ENCODE peak calls at places on chromosomes 11 and 22, in four cellular contexts. Y, F, T and G are unnamed samples.
A peak's percentile ranks its signal among the peaks of the same experiment; 100 is the strongest.

GRCh38 chr22:37457093-37457893 is 28.9 kb downstream of the MFNG start:
- DNase-seq in T (peak; percentile 51), Y (peak; percentile 81), F (peak; percentile 61), G (no peak)

GRCh38 chr11:117815262-117815803 is 9.2 kb downstream of the FXYD2 start:
- DNase-seq in F (peak; percentile 67), Y (peak; percentile 56), T (no peak), G (no peak)

GRCh38 chr22:46972901-46973831 is 210.7 kb downstream of the TBC1D22A start:
- DNase-seq in T (no peak), Y (no peak), F (no peak), G (no peak)

GRCh38 chr22:28759861-28760560 is 12.5 kb upstream of the CCDC117 start:
- DNase-seq in Y (no peak), F (no peak), T (no peak), G (no peak)

GRCh38 chr11:95081412-95081811 is 8.2 kb upstream of the ENDOD1 start:
- DNase-seq in Y (no peak), F (no peak), T (no peak), G (no peak)

GRCh38 chr11:82907376-82907775 is 5.8 kb downstream of the DDIAS start:
- DNase-seq in Y (no peak), F (no peak), T (no peak), G (no peak)

GRCh38 chr11:71116435-71117040 is 135.8 kb downstream of the SHANK2 start:
- DNase-seq in Y (no peak), F (no peak), T (no peak), G (no peak)

GRCh38 chr11:19577849-19578619 is 134.6 kb upstream of the NAV2 start:
- DNase-seq in T (no peak), F (no peak), Y (no peak), G (peak; percentile 20)

GRCh38 chr11:40166892-40167291 is 1292.6 kb downstream of the LRRC4C start:
- DNase-seq in Y (no peak), F (no peak), T (no peak), G (no peak)

GRCh38 chr11:117145393-117145761 is 1.3 kb downstream of the PAFAH1B2 start:
- DNase-seq in F (peak; percentile 59), T (no peak), Y (no peak), G (peak; percentile 44)